ENCODE peak calls at places on chromosomes 12 and 14, in four cellular contexts. V is mesendoderm, K is IMR-90, G is H1. M is an unnamed sample.

GRCh38 chr14:71742491-71742890 is 189.7 kb upstream of the RGS6 start:
- DNase-seq in K (no peak), V (no peak), G (no peak), M (no peak)

GRCh38 chr12:63220921-63221320 is 69.9 kb upstream of the AVPR1A start:
- DNase-seq in V (no peak), G (no peak), K (no peak), M (no peak)

GRCh38 chr14:71711619-71712018 is 220.6 kb upstream of the RGS6 start:
- DNase-seq in G (no peak), K (peak), V (no peak), M (no peak)

GRCh38 chr12:70254225-70254624 is 11.0 kb downstream of the CNOT2 start:
- DNase-seq in V (no peak), K (no peak), G (no peak), M (no peak)

GRCh38 chr12:125185740-125186470 is 120.7 kb downstream of the AACS start:
- DNase-seq in V (peak), K (peak), G (no peak), M (peak)

GRCh38 chr14:29163109-29163508 is 396.5 kb downstream of the FOXG1 start:
- DNase-seq in G (no peak), V (no peak), K (no peak), M (no peak)

GRCh38 chr14:104080557-104081492 is 4.7 kb upstream of the ASPG start:
- DNase-seq in V (no peak), G (no peak), K (no peak), M (no peak)

GRCh38 chr12:39036060-39036459 is 130.7 kb upstream of the CPNE8 start:
- DNase-seq in V (no peak), G (no peak), K (no peak), M (no peak)

GRCh38 chr12:56271031-56271430 is 4.3 kb downstream of the COQ10A start:
- DNase-seq in G (no peak), V (peak), K (peak), M (no peak)

GRCh38 chr14:52052289-52052943 is 16.4 kb downstream of the NID2 start:
- DNase-seq in K (peak), G (no peak), V (no peak), M (no peak)

GRCh38 chr12:67893003-67893402 is 96.2 kb upstream of the IFNG-AS1 start:
- DNase-seq in G (no peak), K (no peak), V (no peak), M (no peak)

GRCh38 chr14:37195327-37195726 is 2.4 kb upstream of the MIPOL1 start:
- DNase-seq in G (no peak), K (peak), V (no peak), M (no peak)

GRCh38 chr14:21537088-21537424 is 10.9 kb upstream of the SALL2 start:
- DNase-seq in K (no peak), G (no peak), V (no peak), M (no peak)
- H3K9ac ChIP-seq in K (no peak), G (peak), V (peak), M (peak)

GRCh38 chr14:90523544-90523943 is 126.7 kb downstream of the CALM1 start:
- DNase-seq in V (no peak), K (peak), G (no peak), M (no peak)
- H4K5ac ChIP-seq in V (no peak), K (no peak), G (no peak), M (no peak)

GRCh38 chr14:92513204-92513965 is at the start of gene RIN3:
- DNase-seq in K (peak), V (peak), G (no peak), M (peak)

GRCh38 chr14:92513966-92514843 is 624 bp downstream of the RIN3 start:
- DNase-seq in K (peak), V (peak), G (no peak), M (peak)

GRCh38 chr14:92510972-92511371 is 2.6 kb upstream of the RIN3 start:
- DNase-seq in G (no peak), V (peak), K (no peak), M (peak)

GRCh38 chr14:92512807-92513203 is 776 bp upstream of the RIN3 start:
- DNase-seq in K (no peak), G (no peak), V (no peak), M (no peak)

GRCh38 chr14:92511472-92512247 is 1.9 kb upstream of the RIN3 start:
- DNase-seq in G (no peak), K (peak), V (peak), M (no peak)
- H2BK5ac ChIP-seq in G (no peak), K (peak), V (no peak), M (no peak)

DNA sequence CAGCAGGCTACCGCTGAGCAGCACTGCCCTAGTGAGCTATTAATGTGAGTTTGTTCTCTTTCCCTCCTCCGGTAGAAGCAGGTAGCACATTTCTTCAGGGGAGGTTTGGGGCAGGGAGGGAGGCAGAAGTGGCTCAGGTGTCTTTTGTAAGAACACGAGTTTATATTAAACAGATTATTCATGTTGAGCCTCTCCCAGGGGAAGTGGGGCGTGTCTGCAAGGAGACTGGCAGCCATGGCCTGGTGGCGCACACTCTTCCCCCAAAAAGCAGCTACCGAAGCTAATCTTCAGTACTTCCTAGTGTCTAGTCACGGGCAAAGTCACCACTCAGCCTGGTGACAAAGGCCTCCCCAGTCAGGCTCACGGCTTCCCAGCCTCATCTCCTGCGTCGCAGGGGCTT is 53.3 kb downstream of the PRIMA1 start:
- DNase-seq in V (no peak), K (no peak), G (no peak), M (no peak)
- H3K9ac ChIP-seq in V (no peak), K (no peak), G (no peak), M (no peak)

DNA sequence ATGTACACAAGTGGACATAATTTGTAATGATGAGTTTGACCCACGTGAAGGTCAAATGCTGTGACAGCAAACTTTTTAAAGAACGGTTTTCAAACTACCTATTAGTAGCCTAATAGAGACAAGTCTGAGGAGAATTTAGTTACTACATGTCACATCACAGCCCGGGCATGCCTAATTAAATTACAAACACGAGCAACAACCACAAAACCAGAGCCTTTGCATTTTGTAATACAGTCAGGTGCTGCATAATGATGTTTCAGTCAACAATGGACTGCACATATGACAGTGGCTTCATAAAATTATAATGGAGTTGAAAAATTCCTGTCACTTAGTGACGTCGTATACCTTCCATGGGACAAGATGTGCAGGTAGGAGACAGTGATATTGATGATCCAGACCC is 274.5 kb downstream of the DACT1 start:
- DNase-seq in V (no peak), G (no peak), K (no peak), M (no peak)
- H4K5ac ChIP-seq in V (no peak), G (no peak), K (no peak), M (no peak)

M was measured in H9.